ENCODE peak calls at places on chromosomes 4 and X, in six cellular contexts. One of them, this sample, is unnamed.

GRCh38 chr4:67746797-67747495 is 7.2 kb downstream of the GNRHR start:
- DNase-seq in NCI-H1092: no peak
- DNase-seq in NCI-H1436: peak
- DNase-seq in activated gamma-delta T cell: no peak
- DNase-seq in left ventricle myocardium inferior: no peak
- DNase-seq in midbrain: peak
- DNase-seq in this sample: no peak

GRCh38 chr4:85607624-85608023 is 132.7 kb downstream of the ARHGAP24 start:
- DNase-seq in NCI-H1092: peak
- DNase-seq in NCI-H1436: no peak
- DNase-seq in activated gamma-delta T cell: no peak
- DNase-seq in left ventricle myocardium inferior: no peak
- DNase-seq in midbrain: no peak
- DNase-seq in this sample: no peak

GRCh38 chrX:40140706-40141499 is 43.1 kb upstream of the BCOR start:
- DNase-seq in NCI-H1092: no peak
- DNase-seq in NCI-H1436: no peak
- DNase-seq in activated gamma-delta T cell: no peak
- DNase-seq in left ventricle myocardium inferior: no peak
- DNase-seq in midbrain: no peak
- DNase-seq in this sample: no peak

GRCh38 chr4:174136013-174136412 is 147.5 kb downstream of the FBXO8 start:
- DNase-seq in NCI-H1092: no peak
- DNase-seq in NCI-H1436: no peak
- DNase-seq in activated gamma-delta T cell: no peak
- DNase-seq in left ventricle myocardium inferior: no peak
- DNase-seq in midbrain: no peak
- DNase-seq in this sample: no peak

GRCh38 chr4:148951346-148951745 is 509.1 kb upstream of the NR3C2 start:
- DNase-seq in NCI-H1092: no peak
- DNase-seq in NCI-H1436: no peak
- DNase-seq in activated gamma-delta T cell: no peak
- DNase-seq in left ventricle myocardium inferior: no peak
- DNase-seq in midbrain: no peak
- DNase-seq in this sample: no peak

GRCh38 chrX:134484039-134484438 is 24.1 kb downstream of the HPRT1 start:
- DNase-seq in NCI-H1092: peak
- DNase-seq in NCI-H1436: peak
- DNase-seq in activated gamma-delta T cell: no peak
- DNase-seq in left ventricle myocardium inferior: no peak
- DNase-seq in midbrain: peak
- DNase-seq in this sample: no peak

GRCh38 chr4:54625391-54625790 is 32.4 kb upstream of the KIT start:
- DNase-seq in NCI-H1092: no peak
- DNase-seq in NCI-H1436: no peak
- DNase-seq in activated gamma-delta T cell: no peak
- DNase-seq in left ventricle myocardium inferior: no peak
- DNase-seq in midbrain: no peak
- DNase-seq in this sample: no peak

GRCh38 chrX:151596282-151596681 is 32.8 kb downstream of the PASD1 start:
- DNase-seq in NCI-H1092: no peak
- DNase-seq in NCI-H1436: no peak
- DNase-seq in activated gamma-delta T cell: no peak
- DNase-seq in left ventricle myocardium inferior: no peak
- DNase-seq in midbrain: no peak
- DNase-seq in this sample: no peak

GRCh38 chr4:172982151-172982590 is 186.4 kb upstream of the GALNT7 start:
- DNase-seq in NCI-H1092: no peak
- DNase-seq in NCI-H1436: peak
- DNase-seq in activated gamma-delta T cell: no peak
- DNase-seq in left ventricle myocardium inferior: no peak
- DNase-seq in midbrain: no peak
- DNase-seq in this sample: no peak

GRCh38 chrX:150361777-150362351 is 1.3 kb upstream of the MAMLD1 start:
- DNase-seq in NCI-H1092: no peak
- DNase-seq in NCI-H1436: no peak
- DNase-seq in activated gamma-delta T cell: no peak
- DNase-seq in left ventricle myocardium inferior: no peak
- DNase-seq in midbrain: no peak
- DNase-seq in this sample: no peak

GRCh38 chrX:40661489-40661888 is 14.1 kb upstream of the CXorf38 start:
- DNase-seq in NCI-H1092: no peak
- DNase-seq in NCI-H1436: no peak
- DNase-seq in activated gamma-delta T cell: no peak
- DNase-seq in left ventricle myocardium inferior: no peak
- DNase-seq in midbrain: no peak
- DNase-seq in this sample: no peak

GRCh38 chr4:1409079-1409805 is 3.0 kb upstream of the NKX1-1 start:
- DNase-seq in NCI-H1092: no peak
- DNase-seq in NCI-H1436: no peak
- DNase-seq in activated gamma-delta T cell: no peak
- DNase-seq in left ventricle myocardium inferior: no peak
- DNase-seq in midbrain: no peak
- DNase-seq in this sample: no peak

GRCh38 chr4:188299161-188299560 is 159.9 kb downstream of the TRIML1 start:
- DNase-seq in NCI-H1092: peak
- DNase-seq in NCI-H1436: no peak
- DNase-seq in activated gamma-delta T cell: no peak
- DNase-seq in left ventricle myocardium inferior: no peak
- DNase-seq in midbrain: no peak
- DNase-seq in this sample: no peak

GRCh38 chr4:26930964-26931363 is 70.3 kb downstream of the STIM2 start:
- DNase-seq in NCI-H1092: no peak
- DNase-seq in NCI-H1436: no peak
- DNase-seq in activated gamma-delta T cell: no peak
- DNase-seq in left ventricle myocardium inferior: no peak
- DNase-seq in midbrain: no peak
- DNase-seq in this sample: no peak

GRCh38 chrX:9788908-9789307 is 2.7 kb downstream of the SHROOM2 start:
- DNase-seq in NCI-H1092: no peak
- DNase-seq in NCI-H1436: no peak
- DNase-seq in activated gamma-delta T cell: no peak
- DNase-seq in left ventricle myocardium inferior: no peak
- DNase-seq in midbrain: no peak
- DNase-seq in this sample: no peak

GRCh38 chr4:94517492-94517891 is 65.8 kb downstream of the PDLIM5 start:
- DNase-seq in NCI-H1092: no peak
- DNase-seq in NCI-H1436: no peak
- DNase-seq in activated gamma-delta T cell: no peak
- DNase-seq in left ventricle myocardium inferior: no peak
- DNase-seq in midbrain: no peak
- DNase-seq in this sample: no peak

GRCh38 chr4:82643994-82644730 is 82.4 kb upstream of the TMEM150C start:
- DNase-seq in NCI-H1092: no peak
- DNase-seq in NCI-H1436: no peak
- DNase-seq in activated gamma-delta T cell: no peak
- DNase-seq in left ventricle myocardium inferior: no peak
- DNase-seq in midbrain: no peak
- DNase-seq in this sample: no peak

GRCh38 chr4:15963001-15963451 is at the start of gene FGFBP2:
- DNase-seq in NCI-H1092: peak
- DNase-seq in NCI-H1436: no peak
- DNase-seq in activated gamma-delta T cell: peak
- DNase-seq in left ventricle myocardium inferior: peak
- DNase-seq in midbrain: no peak
- DNase-seq in this sample: peak

GRCh38 chr4:40737882-40738281 is 11.9 kb upstream of the NSUN7 start:
- DNase-seq in NCI-H1092: no peak
- DNase-seq in NCI-H1436: no peak
- DNase-seq in activated gamma-delta T cell: no peak
- DNase-seq in left ventricle myocardium inferior: no peak
- DNase-seq in midbrain: no peak
- DNase-seq in this sample: no peak

GRCh38 chr4:119106036-119107000 is 29.3 kb upstream of the MYOZ2 start:
- DNase-seq in NCI-H1092: no peak
- DNase-seq in NCI-H1436: no peak
- DNase-seq in activated gamma-delta T cell: no peak
- DNase-seq in left ventricle myocardium inferior: no peak
- DNase-seq in midbrain: no peak
- DNase-seq in this sample: no peak

This sample was measured in 8988T.